ENCODE peak calls at places on chromosomes 4 and X, in eight cellular contexts. O, K, U, E, I, W, J and Z are unnamed samples.
A peak's percentile ranks its signal among the peaks of the same experiment; 100 is the strongest.

GRCh38 chr4:184457530-184458249 is 16.7 kb downstream of the IRF2 start:
- DNase-seq in O (no peak), K (no peak), U (no peak), E (no peak), I (no peak), W (no peak), J (no peak), Z (no peak)

GRCh38 chr4:37988670-37989069 is 28.5 kb downstream of the PTTG2 start:
- DNase-seq in O (peak; percentile 51), K (no peak), U (no peak), E (no peak), I (no peak), W (no peak), J (no peak), Z (no peak)

GRCh38 chrX:112851161-112851779 is 10.6 kb upstream of the AMOT start:
- DNase-seq in O (no peak), K (no peak), U (no peak), E (no peak), I (no peak), W (no peak), J (peak; percentile 4), Z (no peak)

GRCh38 chrX:21745756-21746155 is 12.2 kb downstream of the SMPX start:
- DNase-seq in O (peak; percentile 63), K (no peak), U (no peak), E (peak; percentile 1), I (no peak), W (peak; percentile 59), J (peak; percentile 13), Z (peak; percentile 43)

GRCh38 chrX:110966839-110967238 is 129.2 kb upstream of the PAK3 start:
- DNase-seq in O (no peak), K (no peak), U (no peak), E (no peak), I (no peak), W (no peak), J (peak; percentile 70), Z (no peak)

GRCh38 chr4:68748181-68748981 is 67.4 kb upstream of the UGT2B10 start:
- DNase-seq in O (peak; percentile 98), K (peak; percentile 35), U (no peak), E (no peak), I (no peak), W (no peak), J (peak; percentile 69), Z (no peak)

GRCh38 chr4:74097631-74098550 is 1.1 kb downstream of the CXCL2 start:
- DNase-seq in O (peak; percentile 35), K (no peak), U (no peak), E (no peak), I (no peak), W (no peak), J (peak; percentile 74), Z (no peak)

GRCh38 chrX:115582035-115582870 is 21.3 kb downstream of the PLS3 start:
- DNase-seq in O (no peak), K (no peak), U (no peak), E (no peak), I (no peak), W (no peak), J (peak; percentile 46), Z (no peak)

GRCh38 chrX:71282514-71283408 is 674 bp upstream of the NONO start:
- DNase-seq in O (no peak), K (no peak), U (no peak), E (peak; percentile 39), I (no peak), W (no peak), J (peak; percentile 47), Z (no peak)

GRCh38 chrX:134174859-134175258 is 62.1 kb upstream of the CCDC160 start:
- DNase-seq in O (no peak), K (no peak), U (no peak), E (no peak), I (no peak), W (peak; percentile 44), J (no peak), Z (no peak)

GRCh38 chrX:97740044-97740443 is 856.3 kb downstream of the RPA4 start:
- DNase-seq in O (peak; percentile 72), K (no peak), U (no peak), E (no peak), I (no peak), W (no peak), J (peak; percentile 71), Z (no peak)

GRCh38 chr4:86934772-86935498 is at the start of gene AFF1:
- DNase-seq in O (peak; percentile 89), K (peak; percentile 52), U (peak; percentile 81), E (peak; percentile 91), I (peak; percentile 96), W (peak; percentile 80), J (peak; percentile 90), Z (peak; percentile 70)

GRCh38 chr4:76779740-76780459 is 118.0 kb downstream of the SOWAHB start:
- DNase-seq in O (no peak), K (no peak), U (no peak), E (no peak), I (no peak), W (no peak), J (no peak), Z (no peak)

GRCh38 chr4:47839259-47839658 is 1.4 kb upstream of the CORIN start:
- DNase-seq in O (no peak), K (no peak), U (no peak), E (peak; percentile 59), I (no peak), W (no peak), J (peak; percentile 20), Z (no peak)

GRCh38 chr4:47836655-47837581 is 949 bp downstream of the CORIN start:
- DNase-seq in O (peak; percentile 83), K (no peak), U (peak; percentile 36), E (peak; percentile 74), I (peak; percentile 85), W (peak; percentile 58), J (peak; percentile 78), Z (peak; percentile 34)

GRCh38 chr4:47837582-47838294 is at the start of gene CORIN:
- DNase-seq in O (peak; percentile 15), K (no peak), U (no peak), E (no peak), I (peak; percentile 55), W (no peak), J (no peak), Z (no peak)

GRCh38 chr4:47840291-47840690 is 2.4 kb upstream of the CORIN start:
- DNase-seq in O (no peak), K (no peak), U (no peak), E (no peak), I (no peak), W (no peak), J (no peak), Z (no peak)

GRCh38 chr4:47838445-47838844 is 578 bp upstream of the CORIN start:
- DNase-seq in O (peak; percentile 6), K (no peak), U (no peak), E (no peak), I (no peak), W (no peak), J (no peak), Z (no peak)
- TF ChIP-seq CTCF in O (peak; percentile 13), K (peak; percentile 6), U (no peak), E (peak; percentile 16), I (no peak), W (no peak), J (no peak), Z (no peak)

GRCh38 chrX:44035576-44035975 is 62.4 kb upstream of the NDP start:
- DNase-seq in O (no peak), K (no peak), U (no peak), E (no peak), I (no peak), W (no peak), J (no peak), Z (no peak)
- TF ChIP-seq CTCF in O (no peak), K (no peak), U (no peak), E (no peak), I (no peak), W (no peak), J (no peak), Z (no peak)

DNA sequence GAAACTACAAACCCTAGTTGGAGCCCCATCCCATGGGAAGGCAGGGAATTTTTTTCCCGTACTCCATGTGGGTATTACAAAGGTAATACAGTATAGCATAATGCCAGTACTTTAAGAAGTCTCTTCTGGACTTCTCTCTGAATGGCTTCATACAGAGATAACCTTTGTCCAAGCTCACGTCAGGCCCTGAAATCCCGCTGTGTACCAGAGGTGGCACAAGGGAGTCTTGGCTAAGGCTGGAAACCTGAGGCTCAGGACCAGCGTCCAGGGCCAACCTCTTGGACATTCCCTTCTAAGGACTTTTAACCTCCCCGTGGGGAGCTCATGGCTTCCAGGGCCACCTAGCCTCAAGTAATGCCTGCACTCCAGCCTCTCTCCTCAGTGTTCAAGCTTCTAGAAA is 338.9 kb upstream of the FAM241A start:
- DNase-seq in O (peak; percentile 40), K (no peak), U (no peak), E (no peak), I (no peak), W (no peak), J (no peak), Z (no peak)
- TF ChIP-seq CTCF in O (peak; percentile 42), K (no peak), U (no peak), E (peak; percentile 45), I (no peak), W (peak; percentile 35), J (peak; percentile 33), Z (no peak)

GRCh38 chrX:153580700-153581386 is 18.1 kb downstream of the CCNQ start:
- DNase-seq in O (no peak), K (no peak), U (no peak), E (no peak), I (no peak), W (no peak), J (no peak), Z (no peak)
- TF ChIP-seq CTCF in O (peak; percentile 36), K (no peak), U (no peak), E (peak; percentile 29), I (no peak), W (no peak), J (no peak), Z (no peak)

DNA sequence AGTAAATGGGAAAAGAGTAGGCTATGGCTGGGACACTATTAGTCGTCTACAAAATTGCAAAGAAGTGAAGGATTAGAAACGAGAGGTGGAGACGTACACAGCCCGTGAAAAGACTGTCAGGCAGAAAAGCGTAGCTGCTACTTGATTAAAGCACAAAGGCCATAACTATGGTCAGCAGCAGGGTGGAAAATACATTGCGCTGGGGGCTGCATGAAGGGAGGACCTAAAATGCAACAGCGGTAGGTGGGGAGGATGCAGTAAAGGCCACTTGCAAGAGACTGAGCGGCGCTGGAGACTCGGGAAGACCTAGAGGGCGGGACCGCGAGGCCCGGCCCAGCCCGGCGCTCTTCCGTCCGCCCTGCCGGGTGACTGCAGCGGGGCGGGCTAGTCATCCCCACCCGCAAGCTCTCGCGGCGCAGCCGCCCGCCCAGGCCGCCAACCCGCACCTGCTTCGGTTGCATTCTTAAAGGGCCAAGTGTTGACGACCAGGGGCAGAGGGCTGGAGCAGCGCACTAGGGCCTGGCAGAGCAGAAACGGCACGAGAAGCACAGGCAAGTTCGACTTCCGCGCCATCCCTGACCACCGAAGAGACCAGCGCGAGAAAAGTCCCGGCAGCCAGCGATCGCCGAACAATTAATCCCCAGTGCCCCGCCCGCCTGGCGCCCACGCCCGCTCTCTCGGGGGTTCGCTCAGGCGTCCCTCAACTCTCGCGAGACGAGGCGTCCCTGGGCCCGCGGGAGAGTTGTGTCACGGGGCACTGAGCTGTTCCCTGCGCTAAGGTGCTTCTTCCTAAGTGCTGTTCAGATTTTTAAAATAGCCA is at the start of gene AGA:
- DNase-seq in O (peak; percentile 89), K (peak; percentile 44), U (peak; percentile 84), E (peak; percentile 92), I (peak; percentile 98), W (peak; percentile 91), J (peak; percentile 94), Z (peak; percentile 88)
- TF ChIP-seq CTCF in O (no peak), K (no peak), U (no peak), E (no peak), I (no peak), W (no peak), J (no peak), Z (no peak)